ENCODE peak calls at places on chromosome 1, in eight cellular contexts. L, Q, P, E, B, S, A and F are unnamed samples.

GRCh38 chr1:1360511-1361169 is 2.3 kb upstream of the MXRA8 start:
- DNase-seq in L (peak), Q (no peak), P (no peak), E (no peak), B (no peak), S (peak), A (peak), F (no peak)

GRCh38 chr1:182186757-182187146 is 125.2 kb upstream of the ZNF648 start:
- DNase-seq in L (no peak), Q (no peak), P (no peak), E (no peak), B (no peak), S (no peak), A (no peak), F (no peak)

GRCh38 chr1:209937996-209938959 is at the start of gene SYT14:
- DNase-seq in L (no peak), Q (no peak), P (peak), E (no peak), B (no peak), S (no peak), A (no peak), F (peak)

GRCh38 chr1:171155484-171155883 is 29.6 kb upstream of the FMO2 start:
- DNase-seq in L (no peak), Q (no peak), P (no peak), E (no peak), B (no peak), S (no peak), A (no peak), F (no peak)

GRCh38 chr1:172289448-172289847 is 131.0 kb upstream of the C1orf105 start:
- DNase-seq in L (no peak), Q (no peak), P (no peak), E (no peak), B (no peak), S (no peak), A (no peak), F (no peak)

GRCh38 chr1:184658033-184658432 is 96.6 kb downstream of the EDEM3 start:
- DNase-seq in L (no peak), Q (no peak), P (no peak), E (no peak), B (no peak), S (no peak), A (no peak), F (no peak)

GRCh38 chr1:1021010-1021845 is 1.3 kb downstream of the AGRN start:
- DNase-seq in L (no peak), Q (no peak), P (peak), E (peak), B (peak), S (peak), A (peak), F (peak)

GRCh38 chr1:46184920-46185658 is 8.8 kb upstream of the P3R3URF start:
- DNase-seq in L (no peak), Q (no peak), P (no peak), E (no peak), B (no peak), S (no peak), A (no peak), F (no peak)

GRCh38 chr1:3466366-3467075 is 12.1 kb downstream of the ARHGEF16 start:
- DNase-seq in L (no peak), Q (no peak), P (no peak), E (no peak), B (no peak), S (no peak), A (no peak), F (no peak)

GRCh38 chr1:108732398-108732797 is 14.1 kb upstream of the STXBP3 start:
- DNase-seq in L (no peak), Q (no peak), P (no peak), E (no peak), B (no peak), S (no peak), A (no peak), F (no peak)

GRCh38 chr1:163071381-163072255 is 2.5 kb downstream of the RGS4 start:
- DNase-seq in L (peak), Q (peak), P (peak), E (peak), B (peak), S (peak), A (peak), F (peak)

GRCh38 chr1:159172599-159173291 is 1.3 kb downstream of the CADM3 start:
- DNase-seq in L (no peak), Q (no peak), P (no peak), E (no peak), B (no peak), S (no peak), A (peak), F (no peak)

GRCh38 chr1:116694524-116694923 is 27.0 kb upstream of the IGSF3 start:
- DNase-seq in L (no peak), Q (no peak), P (no peak), E (no peak), B (no peak), S (no peak), A (no peak), F (no peak)

GRCh38 chr1:53365405-53366063 is 37.7 kb upstream of the LRP8 start:
- DNase-seq in L (no peak), Q (no peak), P (no peak), E (no peak), B (peak), S (peak), A (no peak), F (no peak)

GRCh38 chr1:161379071-161379470 is 11.4 kb upstream of the CFAP126 start:
- DNase-seq in L (no peak), Q (no peak), P (no peak), E (no peak), B (no peak), S (no peak), A (peak), F (no peak)

GRCh38 chr1:33943978-33944377 is 80.1 kb downstream of the HMGB4 start:
- DNase-seq in L (no peak), Q (no peak), P (no peak), E (no peak), B (no peak), S (no peak), A (no peak), F (no peak)

GRCh38 chr1:206502813-206503212 is 4.5 kb upstream of the RASSF5 start:
- DNase-seq in L (no peak), Q (no peak), P (no peak), E (no peak), B (no peak), S (no peak), A (no peak), F (no peak)

GRCh38 chr1:52424238-52424637 is 19.8 kb downstream of the PRPF38A start:
- DNase-seq in L (no peak), Q (no peak), P (peak), E (peak), B (no peak), S (no peak), A (no peak), F (no peak)

GRCh38 chr1:100622506-100622905 is 84.6 kb downstream of the GPR88 start:
- DNase-seq in L (no peak), Q (no peak), P (no peak), E (no peak), B (no peak), S (no peak), A (no peak), F (no peak)

GRCh38 chr1:65434760-65435159 is 14.3 kb downstream of the LEPR start:
- DNase-seq in L (no peak), Q (no peak), P (no peak), E (no peak), B (no peak), S (no peak), A (no peak), F (no peak)

GRCh38 chr1:83905315-83905907 is 93.5 kb downstream of the TTLL7 start:
- DNase-seq in L (no peak), Q (no peak), P (peak), E (peak), B (no peak), S (no peak), A (no peak), F (peak)

GRCh38 chr1:176559474-176560390 is 96.8 kb downstream of the PAPPA2 start:
- DNase-seq in L (peak), Q (peak), P (peak), E (peak), B (peak), S (peak), A (peak), F (peak)

DNA sequence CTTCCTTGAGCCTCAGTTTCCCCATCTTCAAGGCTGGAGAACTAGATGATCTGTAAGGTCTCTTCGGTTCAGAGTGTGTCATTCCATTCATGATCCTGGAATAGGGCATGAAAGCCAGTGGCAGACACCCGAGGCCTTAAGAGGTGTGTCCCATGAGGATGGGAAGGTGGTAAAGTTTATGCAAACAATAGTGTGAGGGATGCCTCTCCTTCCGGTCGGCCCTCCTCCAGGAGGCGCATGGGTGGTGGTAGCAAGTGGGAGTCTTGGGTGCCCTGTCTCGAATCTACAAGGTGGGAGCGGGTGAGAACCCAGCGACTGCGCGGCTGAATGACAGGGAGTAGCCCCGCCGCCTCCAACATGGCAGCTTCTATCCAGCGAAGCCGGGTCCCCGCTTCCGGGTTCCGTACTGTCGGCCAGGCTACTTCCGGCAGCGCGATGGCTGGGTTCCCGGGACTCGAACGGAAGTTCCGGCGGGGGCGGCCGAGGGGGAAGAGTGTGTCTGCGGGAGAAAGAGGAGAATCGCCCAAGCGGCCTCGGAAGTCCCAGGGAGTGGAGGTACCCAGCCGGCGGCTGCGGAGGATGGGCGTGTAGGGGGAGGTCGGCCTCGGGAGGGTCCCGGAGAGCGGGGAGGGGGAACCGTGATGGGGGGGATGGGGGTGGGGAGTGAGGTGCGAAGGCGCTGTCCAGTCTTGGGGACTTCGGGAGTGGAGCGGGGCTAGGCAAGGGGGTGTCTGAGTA is at the start of gene LYPLA2:
- DNase-seq in L (peak), Q (peak), P (peak), E (peak), B (peak), S (peak), A (peak), F (peak)
- TF ChIP-seq POLR2A in L (no peak), Q (peak), P (peak), E (peak), B (no peak), S (peak), A (peak), F (peak)

GRCh38 chr1:43207229-43207853 is 35.2 kb downstream of the CFAP57 start:
- DNase-seq in L (peak), Q (no peak), P (peak), E (no peak), B (no peak), S (no peak), A (no peak), F (no peak)
- TF ChIP-seq POLR2A in L (no peak), Q (no peak), P (no peak), E (no peak), B (no peak), S (no peak), A (no peak), F (no peak)

GRCh38 chr1:10781137-10781536 is 15.3 kb downstream of the CASZ1 start:
- DNase-seq in L (no peak), Q (no peak), P (no peak), E (no peak), B (peak), S (no peak), A (no peak), F (no peak)

GRCh38 chr1:10779841-10780240 is 16.6 kb downstream of the CASZ1 start:
- DNase-seq in L (no peak), Q (no peak), P (no peak), E (no peak), B (no peak), S (no peak), A (no peak), F (no peak)

GRCh38 chr1:10777749-10778574 is 18.5 kb downstream of the CASZ1 start:
- DNase-seq in L (no peak), Q (no peak), P (no peak), E (no peak), B (no peak), S (no peak), A (no peak), F (no peak)

GRCh38 chr1:10778640-10779039 is 17.8 kb downstream of the CASZ1 start:
- DNase-seq in L (no peak), Q (no peak), P (no peak), E (no peak), B (no peak), S (no peak), A (no peak), F (no peak)

DNA sequence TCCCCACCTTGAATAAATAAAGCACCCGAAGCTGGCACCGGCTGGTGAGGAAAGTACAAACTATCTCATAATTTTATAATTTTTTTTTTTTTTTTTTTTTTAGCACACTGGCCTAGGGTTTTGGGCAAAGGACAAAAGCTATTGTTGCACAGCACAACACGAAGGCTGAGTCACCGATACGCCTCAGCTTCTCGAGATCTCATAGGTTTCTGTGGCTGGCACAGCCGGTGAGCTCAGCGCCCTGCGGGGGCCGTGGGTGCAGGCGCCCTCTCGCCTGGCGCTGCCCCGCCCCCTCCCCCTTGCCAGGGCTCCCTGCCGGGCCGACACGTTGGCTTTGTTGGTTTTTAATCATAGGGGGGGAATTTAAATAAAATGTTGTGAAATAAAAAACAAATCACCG is 17.2 kb downstream of the CASZ1 start:
- DNase-seq in L (peak), Q (peak), P (no peak), E (no peak), B (peak), S (no peak), A (no peak), F (no peak)
- TF ChIP-seq POLR2A in L (no peak), Q (peak), P (no peak), E (no peak), B (no peak), S (no peak), A (no peak), F (no peak)

DNA sequence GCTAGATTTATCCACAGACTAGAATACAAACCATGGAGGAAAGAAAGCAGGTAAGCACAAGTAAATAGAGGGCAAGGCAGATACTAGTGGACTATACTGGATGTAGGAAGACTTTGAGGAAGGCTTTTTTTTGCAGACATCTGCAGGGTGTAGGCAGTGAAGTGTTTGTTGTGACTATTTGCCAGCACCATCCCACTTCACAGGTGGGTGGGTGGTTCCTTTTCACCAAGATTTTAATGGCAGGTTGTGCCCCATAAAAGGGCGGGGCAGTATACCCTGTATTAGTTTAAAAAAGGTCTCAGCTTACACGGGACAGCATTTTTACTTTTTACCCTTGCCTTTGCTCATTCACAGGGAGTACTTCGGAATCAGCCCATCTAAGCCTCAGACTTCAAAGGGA is 100.6 kb downstream of the FGGY start:
- DNase-seq in L (no peak), Q (no peak), P (no peak), E (no peak), B (no peak), S (no peak), A (no peak), F (no peak)
- TF ChIP-seq POLR2A in L (no peak), Q (no peak), P (no peak), E (no peak), B (no peak), S (no peak), A (no peak), F (no peak)